ENCODE peak calls at places on chromosomes 11 and 22, in seven cellular contexts. R is B cell, S is glomerular endothelial cell, Q is small intestine, E is RCC 7860, N is midbrain, L is NCI-H2029. M is an unnamed sample.

GRCh38 chr22:37401861-37402506 is 25.3 kb downstream of the ELFN2 start:
- DNase-seq in E (no peak), L (no peak), Q (no peak), N (no peak), R (no peak), S (no peak), M (no peak)

GRCh38 chr11:5196067-5196466 is 4.4 kb downstream of the OR51V1 start:
- DNase-seq in Q (no peak), N (no peak), L (no peak), R (no peak), S (no peak), E (no peak), M (no peak)

GRCh38 chr11:3853935-3854659 is 1.4 kb upstream of the STIM1 start:
- DNase-seq in Q (peak), E (no peak), N (no peak), R (peak), L (no peak), S (no peak), M (no peak)

GRCh38 chr11:37280194-37280593 is 682.2 kb upstream of the RAG2 start:
- DNase-seq in L (no peak), E (no peak), S (no peak), Q (no peak), R (no peak), N (no peak), M (no peak)

GRCh38 chr22:39943366-39943765 is 16.8 kb upstream of the TMA7B start:
- DNase-seq in R (no peak), E (no peak), Q (no peak), N (no peak), S (no peak), L (peak), M (no peak)

GRCh38 chr22:28736296-28737155 is 5.1 kb downstream of the CHEK2 start:
- DNase-seq in R (no peak), L (peak), S (no peak), E (no peak), N (no peak), Q (no peak), M (no peak)

GRCh38 chr11:101428918-101429317 is 154.9 kb downstream of the TRPC6 start:
- DNase-seq in N (no peak), Q (peak), S (no peak), E (no peak), R (no peak), L (peak), M (no peak)

GRCh38 chr11:65899356-65900124 is 648 bp downstream of the FOSL1 start:
- DNase-seq in S (no peak), Q (peak), N (no peak), L (no peak), R (peak), E (peak), M (no peak)

GRCh38 chr11:77236901-77237300 is 64.6 kb downstream of the GDPD4 start:
- DNase-seq in E (no peak), N (no peak), L (no peak), R (no peak), S (no peak), Q (no peak), M (no peak)

GRCh38 chr11:112610996-112611795 is 350.0 kb upstream of the NCAM1 start:
- DNase-seq in N (no peak), S (peak), E (no peak), Q (no peak), L (peak), R (no peak), M (peak)

GRCh38 chr22:45246060-45246985 is 5.6 kb upstream of the KIAA0930 start:
- DNase-seq in L (no peak), S (peak), N (no peak), E (peak), Q (peak), R (no peak), M (no peak)

GRCh38 chr11:59182457-59183151 is 10.7 kb downstream of the DTX4 start:
- DNase-seq in N (no peak), E (no peak), Q (peak), R (no peak), L (no peak), S (no peak), M (no peak)

GRCh38 chr11:116330439-116331185 is 442.2 kb downstream of the BUD13 start:
- DNase-seq in R (no peak), L (no peak), Q (no peak), N (no peak), S (no peak), E (no peak), M (no peak)

GRCh38 chr11:112795896-112796686 is 165.1 kb upstream of the NCAM1 start:
- DNase-seq in S (no peak), N (peak), Q (no peak), R (no peak), L (no peak), E (peak), M (no peak)

GRCh38 chr11:14927146-14927545 is 35.1 kb upstream of the CYP2R1 start:
- DNase-seq in R (no peak), E (no peak), N (no peak), S (no peak), L (no peak), Q (no peak), M (no peak)

GRCh38 chr22:37457093-37457893 is 28.9 kb downstream of the MFNG start:
- DNase-seq in S (no peak), L (no peak), N (peak), E (peak), Q (peak), R (peak), M (peak)

M was measured in NCI-H1105 treated with DMSO at 0.1 percent for 48 hours.